ENCODE peak calls at places on chromosomes 11 and 22, in nine cellular contexts. W is H54; Y is stimulated activated CD4-positive, alpha-beta T cell treated with anti-CD3 and anti-CD28 coated beads, Interleukin-2, amount 100 ng/mL, for 48 hours; E is neuronal stem cell; V is WTC11; P is coronary artery; N is amygdala; A is left colon; X is Panc1. F is an unnamed sample.

GRCh38 chr11:66003291-66003690 is 988 bp downstream of the BANF1 start:
- DNase-seq in W (no peak), Y (no peak), E (no peak), V (no peak), P (no peak), N (no peak), A (no peak), X (no peak), F (no peak)

GRCh38 chr11:74683279-74683871 is 47.9 kb downstream of the CHRDL2 start:
- DNase-seq in W (no peak), Y (no peak), E (peak; percentile 26), V (peak; percentile 68), P (peak; percentile 72), N (peak; percentile 61), A (peak; percentile 30), X (no peak), F (no peak)

GRCh38 chr11:67195971-67196418 is 70.3 kb upstream of the GRK2 start:
- DNase-seq in W (no peak), Y (no peak), E (no peak), V (no peak), P (no peak), N (no peak), A (no peak), X (no peak), F (no peak)

GRCh38 chr22:40240160-40240559 is 62.4 kb downstream of the TNRC6B start:
- DNase-seq in W (no peak), Y (no peak), E (peak; percentile 54), V (no peak), P (no peak), N (no peak), A (no peak), X (no peak), F (no peak)

GRCh38 chr11:123314972-123315371 is 115.1 kb upstream of the GRAMD1B start:
- DNase-seq in W (no peak), Y (no peak), E (no peak), V (no peak), P (no peak), N (no peak), A (no peak), X (no peak), F (no peak)

GRCh38 chr11:3747704-3748103 is 49.6 kb downstream of the NUP98 start:
- DNase-seq in W (peak; percentile 31), Y (no peak), E (no peak), V (no peak), P (no peak), N (no peak), A (no peak), X (peak; percentile 43), F (no peak)

GRCh38 chr11:65390099-65390941 is 3.9 kb downstream of the FRMD8 start:
- DNase-seq in W (no peak), Y (no peak), E (no peak), V (no peak), P (no peak), N (no peak), A (no peak), X (no peak), F (no peak)

GRCh38 chr22:31952094-31952401 is 7.7 kb downstream of the YWHAH start:
- DNase-seq in W (no peak), Y (no peak), E (no peak), V (no peak), P (no peak), N (no peak), A (no peak), X (no peak), F (no peak)

GRCh38 chr11:829116-829945 is 1.6 kb downstream of the CRACR2B start:
- DNase-seq in W (no peak), Y (no peak), E (no peak), V (peak; percentile 60), P (no peak), N (no peak), A (peak; percentile 42), X (no peak), F (no peak)

GRCh38 chr11:69134957-69135356 is 20.8 kb upstream of the SMIM38 start:
- DNase-seq in W (no peak), Y (no peak), E (no peak), V (no peak), P (peak; percentile 31), N (no peak), A (no peak), X (no peak), F (no peak)

GRCh38 chr11:5992604-5993251 is 5.9 kb upstream of the OR52L1 start:
- DNase-seq in W (peak; percentile 33), Y (no peak), E (peak; percentile 14), V (no peak), P (no peak), N (no peak), A (no peak), X (no peak), F (no peak)

GRCh38 chr22:40533712-40534378 is 102.7 kb downstream of the MRTFA start:
- DNase-seq in W (peak; percentile 31), Y (no peak), E (no peak), V (no peak), P (no peak), N (no peak), A (no peak), X (no peak), F (no peak)

GRCh38 chr22:20793386-20794131 is 19.6 kb downstream of the SERPIND1 start:
- DNase-seq in W (no peak), Y (no peak), E (no peak), V (no peak), P (no peak), N (no peak), A (no peak), X (no peak), F (no peak)

GRCh38 chr11:117589024-117589423 is 208.0 kb downstream of the DSCAML1 start:
- DNase-seq in W (no peak), Y (no peak), E (no peak), V (no peak), P (no peak), N (no peak), A (no peak), X (no peak), F (no peak)

GRCh38 chr11:14358729-14359439 is at the start of gene RRAS2:
- DNase-seq in W (peak; percentile 61), Y (peak; percentile 73), E (peak; percentile 77), V (peak; percentile 85), P (peak; percentile 84), N (no peak), A (peak; percentile 83), X (no peak), F (peak; percentile 63)

GRCh38 chr11:67211656-67212436 is 54.4 kb upstream of the GRK2 start:
- DNase-seq in W (no peak), Y (no peak), E (no peak), V (no peak), P (no peak), N (no peak), A (no peak), X (no peak), F (no peak)

GRCh38 chr11:126989942-126990715 is 10.4 kb downstream of the KIRREL3 start:
- DNase-seq in W (no peak), Y (peak; percentile 63), E (peak; percentile 76), V (peak; percentile 94), P (no peak), N (peak; percentile 70), A (peak; percentile 72), X (peak; percentile 39), F (peak; percentile 71)

GRCh38 chr11:14435717-14436116 is 63.9 kb downstream of the COPB1 start:
- DNase-seq in W (no peak), Y (no peak), E (no peak), V (no peak), P (no peak), N (no peak), A (no peak), X (no peak), F (no peak)

GRCh38 chr11:134237557-134237922 is 13.1 kb downstream of the VPS26B start:
- DNase-seq in W (no peak), Y (no peak), E (no peak), V (no peak), P (no peak), N (no peak), A (no peak), X (no peak), F (no peak)

GRCh38 chr22:44354288-44354687 is 41.5 kb upstream of the SHISAL1 start:
- DNase-seq in W (no peak), Y (no peak), E (no peak), V (no peak), P (peak; percentile 11), N (no peak), A (no peak), X (no peak), F (no peak)

GRCh38 chr11:127844843-127845242 is 742.5 kb downstream of the ETS1 start:
- DNase-seq in W (no peak), Y (no peak), E (peak; percentile 21), V (no peak), P (no peak), N (no peak), A (no peak), X (no peak), F (no peak)

GRCh38 chr11:72423840-72424239 is 10.5 kb downstream of the CLPB start:
- DNase-seq in W (no peak), Y (no peak), E (no peak), V (no peak), P (no peak), N (no peak), A (no peak), X (no peak), F (no peak)

GRCh38 chr11:126176853-126177470 is 34.5 kb downstream of the RPUSD4 start:
- DNase-seq in W (no peak), Y (no peak), E (no peak), V (no peak), P (no peak), N (no peak), A (no peak), X (no peak), F (no peak)

GRCh38 chr11:60825118-60825517 is 16.8 kb upstream of the CCDC86 start:
- DNase-seq in W (no peak), Y (no peak), E (no peak), V (no peak), P (no peak), N (no peak), A (no peak), X (no peak), F (no peak)

GRCh38 chr11:59115556-59115955 is 8.5 kb downstream of the FAM111B start:
- DNase-seq in W (no peak), Y (no peak), E (no peak), V (no peak), P (no peak), N (no peak), A (no peak), X (no peak), F (no peak)

GRCh38 chr11:68684385-68685356 is at the start of gene GAL:
- DNase-seq in W (no peak), Y (peak; percentile 13), E (no peak), V (peak; percentile 45), P (no peak), N (no peak), A (peak; percentile 22), X (no peak), F (no peak)

GRCh38 chr22:27310966-27311665 is 490.4 kb downstream of the MN1 start:
- DNase-seq in W (no peak), Y (no peak), E (no peak), V (peak; percentile 41), P (no peak), N (no peak), A (no peak), X (no peak), F (no peak)

GRCh38 chr11:27532652-27533325 is 26.2 kb upstream of the LIN7C start:
- DNase-seq in W (no peak), Y (no peak), E (no peak), V (no peak), P (no peak), N (no peak), A (no peak), X (no peak), F (no peak)

GRCh38 chr11:128341767-128342318 is 245.5 kb downstream of the ETS1 start:
- DNase-seq in W (no peak), Y (no peak), E (no peak), V (no peak), P (no peak), N (no peak), A (no peak), X (no peak), F (no peak)

GRCh38 chr11:6298605-6299004 is 21.7 kb downstream of the CAVIN3 start:
- DNase-seq in W (peak; percentile 72), Y (no peak), E (no peak), V (peak; percentile 86), P (no peak), N (no peak), A (peak; percentile 45), X (no peak), F (peak; percentile 37)

GRCh38 chr11:46242961-46243795 is 34.3 kb upstream of the CREB3L1 start:
- DNase-seq in W (peak; percentile 94), Y (peak; percentile 91), E (peak; percentile 89), V (peak; percentile 97), P (peak; percentile 94), N (peak; percentile 69), A (peak; percentile 96), X (peak; percentile 82), F (peak; percentile 92)

F was measured in PC-9.